ENCODE peak calls at places on chromosome 18, in eight cellular contexts. K, J, E, H, L, P, T and N are unnamed samples.

GRCh38 chr18:12029786-12030571 is 48.7 kb downstream of the IMPA2 start:
- DNase-seq in J (no peak), K (no peak), H (no peak), T (no peak), E (no peak), L (no peak), P (no peak), N (no peak)

GRCh38 chr18:33812186-33812585 is 234.2 kb downstream of the ASXL3 start:
- DNase-seq in J (no peak), K (no peak), T (no peak), E (no peak), H (no peak), L (no peak), P (no peak), N (no peak)

GRCh38 chr18:68448736-68449135 is 266.2 kb downstream of the TMX3 start:
- DNase-seq in E (no peak), T (no peak), L (peak), J (no peak), H (peak), P (no peak), K (no peak), N (no peak)

GRCh38 chr18:23033079-23033478 is 100.0 kb downstream of the RBBP8 start:
- DNase-seq in L (no peak), H (no peak), E (no peak), T (no peak), P (no peak), K (no peak), J (no peak), N (no peak)

GRCh38 chr18:6624271-6624670 is 105.2 kb upstream of the ARHGAP28 start:
- DNase-seq in T (peak), L (no peak), P (no peak), J (no peak), E (no peak), K (no peak), H (peak), N (no peak)

GRCh38 chr18:2910261-2910660 is 63.5 kb downstream of the EMILIN2 start:
- DNase-seq in T (no peak), K (no peak), H (no peak), J (no peak), L (no peak), P (no peak), E (no peak), N (no peak)

GRCh38 chr18:74546751-74547530 is 12.6 kb downstream of the CNDP1 start:
- DNase-seq in J (peak), L (no peak), T (no peak), H (peak), P (no peak), K (no peak), E (no peak), N (no peak)

GRCh38 chr18:33010149-33010548 is 237.3 kb upstream of the KLHL14 start:
- DNase-seq in P (peak), L (no peak), T (peak), K (no peak), E (no peak), J (no peak), H (no peak), N (no peak)

GRCh38 chr18:79572093-79572780 is 107.4 kb upstream of the CTDP1 start:
- DNase-seq in H (no peak), L (no peak), J (no peak), E (peak), K (peak), P (no peak), T (no peak), N (no peak)

GRCh38 chr18:21194871-21195771 is 46.9 kb upstream of the GREB1L start:
- DNase-seq in L (no peak), K (no peak), J (no peak), E (no peak), P (no peak), H (peak), T (peak), N (no peak)

GRCh38 chr18:59950215-59950944 is 50.6 kb downstream of the PMAIP1 start:
- DNase-seq in H (peak), K (no peak), E (no peak), J (no peak), L (no peak), T (no peak), P (no peak), N (no peak)

GRCh38 chr18:79855147-79855910 is 57.6 kb downstream of the KCNG2 start:
- DNase-seq in K (no peak), H (no peak), L (no peak), J (no peak), E (no peak), T (no peak), P (no peak), N (no peak)

GRCh38 chr18:23939896-23940295 is 74.7 kb upstream of the TTC39C start:
- DNase-seq in K (no peak), L (no peak), E (no peak), P (no peak), J (no peak), T (no peak), H (no peak), N (no peak)

GRCh38 chr18:62989195-62989594 is 273.9 kb downstream of the PHLPP1 start:
- DNase-seq in T (no peak), J (no peak), L (no peak), K (no peak), P (no peak), E (no peak), H (no peak), N (no peak)

GRCh38 chr18:62487161-62487560 is 35.7 kb upstream of the ZCCHC2 start:
- DNase-seq in K (no peak), T (no peak), J (no peak), H (no peak), P (no peak), E (no peak), L (no peak), N (no peak)

GRCh38 chr18:79546781-79547272 is 132.8 kb upstream of the CTDP1 start:
- DNase-seq in H (no peak), J (no peak), K (no peak), T (no peak), L (no peak), P (no peak), E (peak), N (peak)

GRCh38 chr18:45562567-45563479 is 52.5 kb upstream of the SLC14A2 start:
- DNase-seq in P (no peak), T (no peak), J (peak), H (no peak), E (no peak), L (no peak), K (no peak), N (no peak)

GRCh38 chr18:13051950-13052349 is 60.8 kb downstream of the CEP192 start:
- DNase-seq in P (peak), K (no peak), E (no peak), T (no peak), L (no peak), H (no peak), J (no peak), N (no peak)

GRCh38 chr18:75070625-75071483 is 138.1 kb downstream of the PTGR3 start:
- DNase-seq in J (no peak), H (peak), P (peak), E (no peak), L (peak), T (peak), K (no peak), N (peak)

GRCh38 chr18:21179590-21180220 is 62.3 kb upstream of the GREB1L start:
- DNase-seq in T (no peak), K (peak), H (peak), E (peak), J (peak), L (peak), P (peak), N (peak)

GRCh38 chr18:46294325-46294724 is 190.1 kb downstream of the HAUS1 start:
- DNase-seq in P (no peak), J (no peak), L (no peak), K (no peak), H (no peak), T (no peak), E (no peak), N (no peak)

GRCh38 chr18:79397830-79398761 is 2.4 kb downstream of the NFATC1 start:
- DNase-seq in P (no peak), T (no peak), L (no peak), H (no peak), K (no peak), J (no peak), E (no peak), N (no peak)

GRCh38 chr18:46148810-46149209 is 44.6 kb downstream of the HAUS1 start:
- DNase-seq in H (peak), L (no peak), T (no peak), P (peak), E (no peak), J (peak), K (no peak), N (no peak)

GRCh38 chr18:26429535-26429934 is 118.8 kb downstream of the KCTD1 start:
- DNase-seq in H (peak), L (peak), E (no peak), T (peak), P (no peak), J (no peak), K (no peak), N (no peak)

GRCh38 chr18:1848716-1849115 is 722.6 kb downstream of the METTL4 start:
- DNase-seq in L (no peak), T (peak), H (no peak), J (no peak), P (no peak), E (no peak), K (no peak), N (no peak)

GRCh38 chr18:28854964-28855363 is 678.0 kb upstream of the CDH2 start:
- DNase-seq in P (no peak), T (no peak), H (peak), K (no peak), E (no peak), J (no peak), L (no peak), N (no peak)

GRCh38 chr18:6059551-6059950 is 164.2 kb upstream of the TMEM200C start:
- DNase-seq in J (no peak), L (no peak), H (no peak), K (no peak), E (no peak), T (no peak), P (no peak), N (no peak)

GRCh38 chr18:47519277-47519676 is 267.8 kb upstream of the SKOR2 start:
- DNase-seq in T (no peak), K (no peak), L (no peak), P (no peak), H (no peak), J (no peak), E (no peak), N (no peak)

GRCh38 chr18:58080516-58080915 is 36.5 kb downstream of the NEDD4L start:
- DNase-seq in T (peak), P (no peak), L (no peak), E (no peak), J (no peak), H (no peak), K (no peak), N (no peak)

GRCh38 chr18:55047546-55047945 is 88.3 kb upstream of the CCDC68 start:
- DNase-seq in J (no peak), K (no peak), P (no peak), E (no peak), T (no peak), H (peak), L (no peak), N (no peak)

GRCh38 chr18:56322403-56322802 is 316.0 kb downstream of the TXNL1 start:
- DNase-seq in L (no peak), T (no peak), P (no peak), H (no peak), J (peak), E (no peak), K (no peak), N (no peak)

GRCh38 chr18:24964213-24964612 is 387.8 kb downstream of the ZNF521 start:
- DNase-seq in E (no peak), J (no peak), H (peak), L (no peak), P (no peak), K (no peak), T (no peak), N (no peak)

GRCh38 chr18:24972577-24972976 is 379.4 kb downstream of the ZNF521 start:
- DNase-seq in L (no peak), P (no peak), E (no peak), J (no peak), K (no peak), T (no peak), H (no peak), N (no peak)

GRCh38 chr18:24968233-24968775 is 383.7 kb downstream of the ZNF521 start:
- DNase-seq in P (no peak), J (no peak), H (peak), E (no peak), T (no peak), K (no peak), L (no peak), N (no peak)
- TF ChIP-seq CTCF in P (no peak), J (no peak), H (no peak), E (no peak), T (no peak), K (no peak), L (no peak), N (no peak)

DNA sequence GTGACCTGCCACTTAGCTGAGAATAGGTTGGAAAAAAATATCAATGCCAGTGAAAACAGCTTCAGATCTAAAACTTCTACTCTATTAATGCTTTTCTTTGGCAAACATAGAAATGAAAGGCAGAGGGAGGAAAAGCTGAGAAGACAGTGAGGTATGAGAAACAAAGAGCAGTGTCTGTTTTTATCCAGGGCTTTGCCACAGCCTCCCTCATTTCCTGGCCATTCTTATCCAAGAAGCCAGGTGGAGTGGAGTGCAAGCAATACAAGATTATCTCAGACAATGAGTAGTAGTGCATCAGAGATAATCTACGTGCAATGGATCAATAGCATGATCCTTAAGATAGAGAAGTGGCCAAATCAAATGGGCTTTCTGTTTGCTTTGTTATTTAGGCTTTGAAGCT is 808.7 kb upstream of the PIK3C3 start:
- DNase-seq in L (no peak), P (peak), T (no peak), E (no peak), J (no peak), H (no peak), K (no peak), N (no peak)
- TF ChIP-seq CTCF in L (no peak), P (no peak), T (no peak), E (no peak), J (no peak), H (no peak), K (no peak), N (no peak)

GRCh38 chr18:8301427-8302172 is 307.6 kb upstream of the RAB12 start:
- DNase-seq in K (no peak), P (no peak), L (peak), J (no peak), T (no peak), E (no peak), H (peak), N (no peak)
- TF ChIP-seq CTCF in K (no peak), P (no peak), L (no peak), J (no peak), T (no peak), E (no peak), H (no peak), N (no peak)

DNA sequence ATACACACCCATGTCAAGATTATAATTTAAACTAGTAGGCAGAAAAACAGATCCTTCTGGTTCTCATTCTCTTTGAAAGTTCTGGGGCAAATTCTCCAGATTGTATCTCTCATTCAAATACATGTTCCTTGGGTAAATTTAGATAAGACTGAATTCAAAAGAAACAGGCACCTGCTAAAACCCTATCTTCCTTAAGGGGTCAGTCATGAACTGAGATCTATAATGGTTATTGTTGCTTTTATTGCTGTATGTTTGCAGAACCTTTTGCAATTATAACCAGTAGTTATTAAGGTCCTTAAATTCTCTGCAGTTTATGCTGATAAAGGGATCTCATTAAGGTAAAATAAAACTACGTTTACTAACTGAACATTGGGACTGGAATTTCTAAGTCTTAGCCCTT is 83.5 kb downstream of the MYO5B start:
- DNase-seq in E (no peak), K (no peak), H (no peak), P (no peak), J (no peak), L (no peak), T (no peak), N (no peak)
- TF ChIP-seq CTCF in E (no peak), K (no peak), H (peak), P (no peak), J (no peak), L (no peak), T (peak), N (no peak)

GRCh38 chr18:37684590-37684989 is 119.0 kb upstream of the CELF4 start:
- DNase-seq in E (no peak), H (no peak), T (no peak), P (no peak), J (no peak), K (no peak), L (no peak), N (no peak)
- TF ChIP-seq CTCF in E (no peak), H (no peak), T (no peak), P (no peak), J (no peak), K (no peak), L (no peak), N (no peak)

DNA sequence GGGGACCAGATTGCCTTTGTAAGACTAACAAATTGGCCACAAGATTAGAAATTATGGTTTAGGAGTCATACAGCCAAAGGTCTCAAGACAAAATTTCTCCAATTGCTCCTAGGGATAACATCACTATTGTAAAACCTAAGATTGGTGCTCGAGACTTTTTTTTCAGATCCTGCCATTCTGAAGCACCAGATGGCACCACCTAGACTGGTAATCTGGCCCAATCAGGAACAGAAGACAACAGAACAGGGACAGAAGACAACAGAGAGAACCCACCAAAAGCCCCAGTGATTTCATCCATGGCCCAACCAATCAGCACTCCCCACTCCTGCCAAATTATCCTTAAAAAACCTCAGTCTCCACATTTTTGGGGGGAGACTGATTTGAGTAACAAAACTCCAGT is 66.8 kb downstream of the LINC00305 start:
- DNase-seq in P (no peak), L (no peak), T (no peak), E (no peak), K (no peak), H (no peak), J (no peak), N (no peak)
- TF ChIP-seq CTCF in P (no peak), L (no peak), T (no peak), E (no peak), K (no peak), H (no peak), J (no peak), N (no peak)